ENCODE peak calls at places on chromosomes 3 and 15, in ten cellular contexts. One of them, this sample, is unnamed.

GRCh38 chr15:51799908-51800252 is 29.6 kb upstream of the TMOD3 start:
- DNase-seq in HFFc6: no peak
- DNase-seq in NCI-H1436 treated with DMSO at 0.1 percent for 48 hours: no peak
- DNase-seq in GM12878: no peak
- DNase-seq in heart right ventricle: no peak
- DNase-seq in cardiac muscle cell: no peak
- DNase-seq in right cardiac atrium: no peak
- DNase-seq in NCI-H774: no peak
- DNase-seq in A549: no peak
- DNase-seq in activated CD4-positive, alpha-beta T cell treated with anti-CD3 and anti-CD28 coated beads for 24 hours: no peak
- DNase-seq in this sample: no peak

GRCh38 chr3:24088782-24089181 is 143.7 kb downstream of the NR1D2 start:
- DNase-seq in GM12878: no peak
- DNase-seq in A549: peak; percentile 28
- DNase-seq in right cardiac atrium: no peak
- DNase-seq in cardiac muscle cell: no peak
- DNase-seq in NCI-H774: no peak
- DNase-seq in HFFc6: peak; percentile 48
- DNase-seq in activated CD4-positive, alpha-beta T cell treated with anti-CD3 and anti-CD28 coated beads for 24 hours: no peak
- DNase-seq in heart right ventricle: no peak
- DNase-seq in NCI-H1436 treated with DMSO at 0.1 percent for 48 hours: no peak
- DNase-seq in this sample: peak; percentile 38

GRCh38 chr15:92958105-92958504 is 58.0 kb downstream of the CHD2 start:
- DNase-seq in activated CD4-positive, alpha-beta T cell treated with anti-CD3 and anti-CD28 coated beads for 24 hours: peak; percentile 40
- DNase-seq in right cardiac atrium: no peak
- DNase-seq in A549: no peak
- DNase-seq in GM12878: no peak
- DNase-seq in HFFc6: no peak
- DNase-seq in NCI-H1436 treated with DMSO at 0.1 percent for 48 hours: no peak
- DNase-seq in heart right ventricle: no peak
- DNase-seq in NCI-H774: no peak
- DNase-seq in cardiac muscle cell: no peak
- DNase-seq in this sample: no peak

GRCh38 chr3:5707794-5708193 is 520.3 kb downstream of the EDEM1 start:
- DNase-seq in right cardiac atrium: no peak
- DNase-seq in heart right ventricle: no peak
- DNase-seq in A549: no peak
- DNase-seq in activated CD4-positive, alpha-beta T cell treated with anti-CD3 and anti-CD28 coated beads for 24 hours: no peak
- DNase-seq in HFFc6: no peak
- DNase-seq in NCI-H1436 treated with DMSO at 0.1 percent for 48 hours: no peak
- DNase-seq in NCI-H774: no peak
- DNase-seq in cardiac muscle cell: no peak
- DNase-seq in GM12878: no peak
- DNase-seq in this sample: no peak

GRCh38 chr15:71093089-71094024 is 21.9 kb upstream of the THSD4 start:
- DNase-seq in HFFc6: peak; percentile 87
- DNase-seq in GM12878: no peak
- DNase-seq in A549: peak; percentile 61
- DNase-seq in NCI-H774: peak; percentile 22
- DNase-seq in right cardiac atrium: no peak
- DNase-seq in activated CD4-positive, alpha-beta T cell treated with anti-CD3 and anti-CD28 coated beads for 24 hours: no peak
- DNase-seq in cardiac muscle cell: no peak
- DNase-seq in NCI-H1436 treated with DMSO at 0.1 percent for 48 hours: no peak
- DNase-seq in heart right ventricle: no peak
- DNase-seq in this sample: no peak

GRCh38 chr3:169869484-169870304 is at the start of gene LRRC31:
- DNase-seq in cardiac muscle cell: no peak
- DNase-seq in HFFc6: no peak
- DNase-seq in activated CD4-positive, alpha-beta T cell treated with anti-CD3 and anti-CD28 coated beads for 24 hours: no peak
- DNase-seq in GM12878: no peak
- DNase-seq in NCI-H774: peak; percentile 86
- DNase-seq in right cardiac atrium: no peak
- DNase-seq in NCI-H1436 treated with DMSO at 0.1 percent for 48 hours: peak; percentile 21
- DNase-seq in A549: no peak
- DNase-seq in heart right ventricle: no peak
- DNase-seq in this sample: no peak

GRCh38 chr3:190229632-190230424 is 92.4 kb downstream of the CLDN1 start:
- DNase-seq in right cardiac atrium: no peak
- DNase-seq in NCI-H774: no peak
- DNase-seq in activated CD4-positive, alpha-beta T cell treated with anti-CD3 and anti-CD28 coated beads for 24 hours: no peak
- DNase-seq in heart right ventricle: no peak
- DNase-seq in HFFc6: peak; percentile 80
- DNase-seq in A549: peak; percentile 51
- DNase-seq in GM12878: no peak
- DNase-seq in cardiac muscle cell: no peak
- DNase-seq in NCI-H1436 treated with DMSO at 0.1 percent for 48 hours: no peak
- DNase-seq in this sample: no peak

GRCh38 chr3:110697961-110698360 is 373.7 kb upstream of the NECTIN3 start:
- DNase-seq in GM12878: no peak
- DNase-seq in heart right ventricle: no peak
- DNase-seq in A549: peak; percentile 42
- DNase-seq in activated CD4-positive, alpha-beta T cell treated with anti-CD3 and anti-CD28 coated beads for 24 hours: no peak
- DNase-seq in cardiac muscle cell: no peak
- DNase-seq in right cardiac atrium: no peak
- DNase-seq in HFFc6: no peak
- DNase-seq in NCI-H1436 treated with DMSO at 0.1 percent for 48 hours: no peak
- DNase-seq in NCI-H774: no peak
- DNase-seq in this sample: peak; percentile 6

GRCh38 chr3:193295985-193296384 is 55.0 kb downstream of the PLAAT1 start:
- DNase-seq in GM12878: no peak
- DNase-seq in NCI-H1436 treated with DMSO at 0.1 percent for 48 hours: no peak
- DNase-seq in heart right ventricle: no peak
- DNase-seq in HFFc6: no peak
- DNase-seq in activated CD4-positive, alpha-beta T cell treated with anti-CD3 and anti-CD28 coated beads for 24 hours: no peak
- DNase-seq in NCI-H774: no peak
- DNase-seq in cardiac muscle cell: no peak
- DNase-seq in right cardiac atrium: no peak
- DNase-seq in A549: no peak
- DNase-seq in this sample: no peak

GRCh38 chr3:195853930-195854478 is 42.3 kb upstream of the MUC4 start:
- DNase-seq in A549: no peak
- DNase-seq in right cardiac atrium: no peak
- DNase-seq in NCI-H774: no peak
- DNase-seq in GM12878: no peak
- DNase-seq in heart right ventricle: no peak
- DNase-seq in activated CD4-positive, alpha-beta T cell treated with anti-CD3 and anti-CD28 coated beads for 24 hours: no peak
- DNase-seq in cardiac muscle cell: no peak
- DNase-seq in NCI-H1436 treated with DMSO at 0.1 percent for 48 hours: no peak
- DNase-seq in HFFc6: no peak
- DNase-seq in this sample: no peak